ENCODE peak calls at places on chromosomes 11 and 22, in eight cellular contexts. Z is stimulated activated CD8-positive, alpha-beta memory T cell treated with anti-CD3 and anti-CD28 coated beads, Interleukin-15, amount 100 ng/mL, for 1 hour; C is right lobe of liver; J is activated naive CD4-positive, alpha-beta T cell; N is GM12865; V is T-cell; M is uterus; O is LNCaP clone FGC. D is an unnamed sample.

GRCh38 chr11:75495749-75496641 is 29.7 kb downstream of the GDPD5 start:
- DNase-seq in C (no peak), J (no peak), O (no peak), N (no peak), V (no peak), Z (no peak), M (no peak), D (no peak)

GRCh38 chr22:45881524-45881875 is 95.5 kb downstream of the WNT7B start:
- DNase-seq in M (no peak), C (no peak), N (no peak), J (no peak), Z (no peak), O (no peak), V (no peak), D (peak)

GRCh38 chr22:27318516-27318915 is 483.0 kb downstream of the MN1 start:
- DNase-seq in N (no peak), O (no peak), V (no peak), C (no peak), Z (no peak), J (no peak), M (peak), D (no peak)

GRCh38 chr22:33850724-33851123 is 69.6 kb downstream of the LARGE1 start:
- DNase-seq in V (no peak), O (no peak), M (no peak), C (no peak), N (no peak), Z (no peak), J (no peak), D (no peak)

GRCh38 chr11:12390687-12391110 is 13.3 kb downstream of the PARVA start:
- DNase-seq in Z (no peak), M (peak), V (no peak), O (no peak), N (no peak), C (no peak), J (no peak), D (no peak)

GRCh38 chr22:42905702-42906183 is 48.7 kb upstream of the ARFGAP3 start:
- DNase-seq in V (no peak), M (peak), C (peak), N (no peak), J (no peak), Z (no peak), O (peak), D (peak)

GRCh38 chr11:61488651-61489291 is 19.8 kb upstream of the LRRC10B start:
- DNase-seq in N (no peak), V (no peak), M (peak), O (peak), Z (no peak), C (peak), J (no peak), D (peak)

GRCh38 chr22:45478108-45478771 is 24.4 kb upstream of the FBLN1 start:
- DNase-seq in Z (no peak), J (no peak), M (peak), N (no peak), O (peak), V (no peak), C (no peak), D (no peak)

GRCh38 chr11:18495703-18496102 is 31.0 kb downstream of the TSG101 start:
- DNase-seq in C (no peak), N (no peak), V (no peak), Z (no peak), M (no peak), O (no peak), J (no peak), D (no peak)

GRCh38 chr22:37559901-37560681 is at the start of gene CDC42EP1:
- DNase-seq in Z (no peak), M (no peak), N (no peak), O (no peak), J (no peak), C (peak), V (no peak), D (peak)

GRCh38 chr11:73257342-73258103 is 14.6 kb upstream of the P2RY6 start:
- DNase-seq in N (no peak), J (no peak), V (no peak), M (peak), C (no peak), O (no peak), Z (no peak), D (no peak)

GRCh38 chr11:20031155-20032001 is 128.9 kb downstream of the DBX1 start:
- DNase-seq in J (no peak), M (no peak), O (peak), V (no peak), C (no peak), N (no peak), Z (no peak), D (no peak)

GRCh38 chr11:28793282-28793738 is 685.1 kb downstream of the METTL15 start:
- DNase-seq in J (no peak), O (no peak), V (no peak), M (no peak), C (no peak), N (no peak), Z (no peak), D (no peak)

GRCh38 chr11:8282621-8283509 is 19.2 kb upstream of the LMO1 start:
- DNase-seq in C (no peak), J (no peak), Z (no peak), V (no peak), O (no peak), M (no peak), N (no peak), D (peak)

GRCh38 chr11:90874971-90875370 is 652.1 kb upstream of the CHORDC1 start:
- DNase-seq in Z (no peak), O (no peak), V (no peak), M (no peak), J (no peak), N (no peak), C (no peak), D (no peak)

GRCh38 chr11:1307163-1307870 is 2.1 kb downstream of the TOLLIP start:
- DNase-seq in M (no peak), V (no peak), C (no peak), Z (no peak), N (no peak), J (no peak), O (no peak), D (no peak)

GRCh38 chr11:10809373-10810199 is 860 bp upstream of the EIF4G2 start:
- DNase-seq in J (peak), O (no peak), V (peak), C (peak), M (peak), Z (peak), N (peak), D (peak)

GRCh38 chr22:25680949-25681348 is 61.0 kb upstream of the MYO18B start:
- DNase-seq in J (no peak), V (no peak), M (no peak), Z (no peak), N (no peak), C (no peak), O (no peak), D (no peak)

GRCh38 chr11:96426356-96427103 is 36.7 kb downstream of the JRKL start:
- DNase-seq in V (no peak), Z (no peak), O (peak), C (no peak), J (no peak), M (no peak), N (peak), D (no peak)

GRCh38 chr22:32335471-32335870 is 22.2 kb upstream of the RFPL3 start:
- DNase-seq in O (no peak), M (no peak), C (no peak), Z (no peak), V (no peak), N (no peak), J (no peak), D (no peak)

GRCh38 chr22:35406443-35406842 is 6.5 kb downstream of the MCM5 start:
- DNase-seq in V (no peak), O (no peak), C (no peak), Z (no peak), M (no peak), N (no peak), J (no peak), D (no peak)

GRCh38 chr22:23700706-23701105 is 9.9 kb downstream of the RGL4 start:
- DNase-seq in Z (no peak), J (no peak), M (no peak), V (no peak), N (no peak), O (no peak), C (no peak), D (peak)

GRCh38 chr11:132874638-132875037 is 657.7 kb downstream of the OPCML start:
- DNase-seq in M (no peak), O (no peak), Z (no peak), J (no peak), N (no peak), C (no peak), V (no peak), D (no peak)

GRCh38 chr11:126990716-126991480 is 9.7 kb downstream of the KIRREL3 start:
- DNase-seq in M (no peak), Z (no peak), O (no peak), C (no peak), J (no peak), V (no peak), N (no peak), D (no peak)

GRCh38 chr11:65376138-65376713 is 6.2 kb downstream of the SLC25A45 start:
- DNase-seq in V (no peak), J (no peak), C (no peak), O (no peak), M (no peak), Z (no peak), N (no peak), D (no peak)

GRCh38 chr22:48496226-48496845 is 1331.3 kb downstream of the BRD1 start:
- DNase-seq in M (no peak), Z (no peak), N (no peak), C (peak), O (no peak), V (no peak), J (no peak), D (no peak)

GRCh38 chr11:42521994-42522393 is 789.8 kb upstream of the API5 start:
- DNase-seq in N (no peak), V (no peak), C (no peak), J (no peak), M (no peak), O (no peak), Z (no peak), D (no peak)

GRCh38 chr11:73965764-73966121 is 14.9 kb downstream of the DNAJB13 start:
- DNase-seq in M (no peak), Z (no peak), V (no peak), C (no peak), J (no peak), N (no peak), O (no peak), D (no peak)

GRCh38 chr11:119148855-119149370 is at the start of gene ABCG4:
- DNase-seq in Z (no peak), J (no peak), N (no peak), M (no peak), O (no peak), V (no peak), C (no peak), D (no peak)

GRCh38 chr22:26981520-26981919 is 324.1 kb downstream of the MIAT start:
- DNase-seq in C (no peak), N (no peak), O (no peak), Z (no peak), M (peak), J (no peak), V (no peak), D (no peak)

GRCh38 chr11:107196732-107197131 is 178.5 kb upstream of the GUCY1A2 start:
- DNase-seq in C (no peak), J (no peak), N (no peak), Z (no peak), M (no peak), V (no peak), O (no peak), D (no peak)

GRCh38 chr22:17131686-17132085 is 10.5 kb upstream of the TMEM121B start:
- DNase-seq in M (no peak), Z (no peak), N (no peak), V (no peak), O (no peak), C (no peak), J (no peak), D (no peak)

GRCh38 chr11:31882951-31883392 is 71.8 kb upstream of the PAX6 start:
- DNase-seq in N (no peak), J (no peak), V (no peak), O (no peak), Z (no peak), M (no peak), C (no peak), D (no peak)

GRCh38 chr11:25741886-25742285 is 590.0 kb upstream of the ANO3 start:
- DNase-seq in V (no peak), O (no peak), J (no peak), N (no peak), Z (no peak), C (no peak), M (no peak), D (no peak)

GRCh38 chr11:123056835-123057491 is 5.0 kb downstream of the HSPA8 start:
- DNase-seq in C (no peak), Z (no peak), V (no peak), N (no peak), M (no peak), O (no peak), J (no peak), D (no peak)

GRCh38 chr11:63020671-63021255 is 5.1 kb upstream of the SLC22A8 start:
- DNase-seq in M (no peak), C (no peak), Z (no peak), O (no peak), N (peak), J (peak), V (no peak), D (no peak)